ENCODE peak calls at places on chromosomes 1 and 21, in eight cellular contexts. V, I, Q, N, T, F, G and O are unnamed samples.

GRCh38 chr1:227891955-227892871 is 55.5 kb downstream of the WNT9A start:
- DNase-seq in V (no peak), I (no peak), Q (no peak), N (no peak), T (no peak), F (no peak), G (peak), O (no peak)

GRCh38 chr21:42560517-42561179 is 47.0 kb downstream of the SLC37A1 start:
- DNase-seq in V (no peak), I (no peak), Q (no peak), N (no peak), T (no peak), F (no peak), G (no peak), O (no peak)

GRCh38 chr1:164635074-164635783 is 76.2 kb downstream of the PBX1 start:
- DNase-seq in V (no peak), I (no peak), Q (no peak), N (no peak), T (no peak), F (no peak), G (no peak), O (no peak)

GRCh38 chr1:33237579-33237978 is 18.7 kb upstream of the ZNF362 start:
- DNase-seq in V (no peak), I (no peak), Q (no peak), N (no peak), T (no peak), F (no peak), G (no peak), O (no peak)

GRCh38 chr21:34834852-34835501 is 166.2 kb downstream of the CLIC6 start:
- DNase-seq in V (no peak), I (no peak), Q (no peak), N (no peak), T (no peak), F (no peak), G (no peak), O (no peak)

GRCh38 chr21:38790038-38790437 is 15.7 kb upstream of the ETS2 start:
- DNase-seq in V (no peak), I (no peak), Q (no peak), N (no peak), T (no peak), F (no peak), G (no peak), O (no peak)

GRCh38 chr1:119008483-119009299 is 20.5 kb upstream of the TBX15 start:
- DNase-seq in V (no peak), I (no peak), Q (no peak), N (peak), T (no peak), F (no peak), G (no peak), O (peak)

GRCh38 chr1:161037661-161038522 is 872 bp downstream of the TSTD1 start:
- DNase-seq in V (no peak), I (no peak), Q (no peak), N (no peak), T (no peak), F (no peak), G (peak), O (no peak)

GRCh38 chr1:198123146-198123545 is 33.7 kb upstream of the NEK7 start:
- DNase-seq in V (no peak), I (no peak), Q (no peak), N (no peak), T (no peak), F (no peak), G (no peak), O (peak)

GRCh38 chr1:26789953-26790352 is 2.2 kb downstream of the PIGV start:
- DNase-seq in V (no peak), I (no peak), Q (no peak), N (no peak), T (no peak), F (no peak), G (no peak), O (no peak)

GRCh38 chr1:231808116-231808515 is 181.5 kb downstream of the DISC1 start:
- DNase-seq in V (no peak), I (no peak), Q (no peak), N (no peak), T (no peak), F (no peak), G (no peak), O (peak)

GRCh38 chr21:35072960-35073359 is 23.9 kb upstream of the RUNX1 start:
- DNase-seq in V (no peak), I (no peak), Q (no peak), N (no peak), T (no peak), F (no peak), G (no peak), O (peak)

GRCh38 chr1:36400825-36401601 is 3.3 kb upstream of the LSM10 start:
- DNase-seq in V (peak), I (peak), Q (peak), N (no peak), T (no peak), F (peak), G (peak), O (peak)

GRCh38 chr1:240399381-240399780 is 212.6 kb downstream of the GREM2 start:
- DNase-seq in V (peak), I (no peak), Q (no peak), N (peak), T (no peak), F (peak), G (no peak), O (peak)

GRCh38 chr1:167554028-167554779 is 642 bp upstream of the CREG1 start:
- DNase-seq in V (no peak), I (no peak), Q (no peak), N (no peak), T (no peak), F (no peak), G (no peak), O (no peak)

GRCh38 chr21:37266515-37267221 is 466 bp downstream of the VPS26C start:
- DNase-seq in V (no peak), I (no peak), Q (peak), N (peak), T (no peak), F (no peak), G (peak), O (peak)

GRCh38 chr1:226063362-226064167 is 1.0 kb downstream of the H3-3A start:
- DNase-seq in V (no peak), I (peak), Q (peak), N (no peak), T (peak), F (no peak), G (peak), O (peak)

GRCh38 chr1:2022063-2022770 is 3.1 kb downstream of the GABRD start:
- DNase-seq in V (no peak), I (no peak), Q (no peak), N (no peak), T (no peak), F (no peak), G (no peak), O (no peak)

GRCh38 chr1:193077991-193078390 is 18.6 kb downstream of the RO60 start:
- DNase-seq in V (no peak), I (no peak), Q (no peak), N (no peak), T (no peak), F (no peak), G (no peak), O (peak)

GRCh38 chr1:71303617-71304041 is 222.8 kb upstream of the ZRANB2 start:
- DNase-seq in V (no peak), I (no peak), Q (no peak), N (no peak), T (no peak), F (no peak), G (no peak), O (no peak)

GRCh38 chr1:109773900-109774485 is 10.3 kb upstream of the EPS8L3 start:
- DNase-seq in V (no peak), I (no peak), Q (no peak), N (no peak), T (no peak), F (no peak), G (peak), O (no peak)

GRCh38 chr1:98315309-98315708 is 346.2 kb upstream of the SNX7 start:
- DNase-seq in V (peak), I (no peak), Q (no peak), N (no peak), T (no peak), F (no peak), G (no peak), O (peak)

GRCh38 chr1:10791117-10791951 is 5.1 kb downstream of the CASZ1 start:
- DNase-seq in V (no peak), I (no peak), Q (no peak), N (no peak), T (no peak), F (no peak), G (no peak), O (no peak)

GRCh38 chr1:99005537-99005942 is 879 bp upstream of the PLPPR5 start:
- DNase-seq in V (no peak), I (no peak), Q (no peak), N (peak), T (no peak), F (no peak), G (no peak), O (no peak)

GRCh38 chr1:223774133-223774811 is 61.9 kb downstream of the CAPN2 start:
- DNase-seq in V (no peak), I (no peak), Q (no peak), N (no peak), T (no peak), F (no peak), G (no peak), O (no peak)